ENCODE peak calls at places on chromosome 17, in four cellular contexts. One of them, this sample, is unnamed.

GRCh38 chr17:8821446-8822105 is 22.4 kb upstream of the MFSD6L start:
- DNase-seq in choroid plexus epithelial cell: no peak
- DNase-seq in NCI-H1105: no peak
- DNase-seq in H1: no peak
- DNase-seq in this sample: no peak

GRCh38 chr17:68295086-68295485 is 3.8 kb downstream of the ARSG start:
- DNase-seq in choroid plexus epithelial cell: no peak
- DNase-seq in NCI-H1105: no peak
- DNase-seq in H1: no peak
- DNase-seq in this sample: no peak

GRCh38 chr17:32813021-32813420 is 63.9 kb downstream of the MYO1D start:
- DNase-seq in choroid plexus epithelial cell: peak; percentile 67
- DNase-seq in NCI-H1105: no peak
- DNase-seq in H1: no peak
- DNase-seq in this sample: no peak

GRCh38 chr17:76969598-76970172 is 101.5 kb downstream of the MGAT5B start:
- DNase-seq in choroid plexus epithelial cell: no peak
- DNase-seq in NCI-H1105: peak; percentile 59
- DNase-seq in H1: no peak
- DNase-seq in this sample: no peak

GRCh38 chr17:3886776-3887175 is 6.1 kb downstream of the CAMKK1 start:
- DNase-seq in choroid plexus epithelial cell: peak; percentile 18
- DNase-seq in NCI-H1105: no peak
- DNase-seq in H1: no peak
- DNase-seq in this sample: no peak

GRCh38 chr17:4950757-4951204 is at the start of gene ENO3:
- DNase-seq in choroid plexus epithelial cell: no peak
- DNase-seq in NCI-H1105: peak; percentile 57
- DNase-seq in H1: no peak
- DNase-seq in this sample: no peak

GRCh38 chr17:41915020-41915419 is 3.7 kb downstream of the ACLY start:
- DNase-seq in choroid plexus epithelial cell: no peak
- DNase-seq in NCI-H1105: no peak
- DNase-seq in H1: no peak
- DNase-seq in this sample: no peak

GRCh38 chr17:65418622-65419021 is 142.8 kb downstream of the AXIN2 start:
- DNase-seq in choroid plexus epithelial cell: no peak
- DNase-seq in NCI-H1105: no peak
- DNase-seq in H1: no peak
- DNase-seq in this sample: no peak

GRCh38 chr17:83028851-83029250 is 50.6 kb upstream of the METRNL start:
- DNase-seq in choroid plexus epithelial cell: no peak
- DNase-seq in NCI-H1105: no peak
- DNase-seq in H1: no peak
- DNase-seq in this sample: no peak

GRCh38 chr17:7587831-7588230 is 2.1 kb downstream of the SOX15 start:
- DNase-seq in choroid plexus epithelial cell: no peak
- DNase-seq in NCI-H1105: no peak
- DNase-seq in H1: no peak
- DNase-seq in this sample: no peak

This sample was measured in iPS DF 6.9.